ENCODE peak calls at places on chromosomes 2 and 18, in ten cellular contexts. A, Q, P, N, S, F, K, Z, D and G are unnamed samples.
A peak's percentile ranks its signal among the peaks of the same experiment; 100 is the strongest.

GRCh38 chr2:188328419-188328818 is 36.7 kb downstream of the GULP1 start:
- DNase-seq in F (no peak), N (no peak), S (no peak), A (no peak), Z (no peak), K (no peak), P (no peak), Q (no peak), D (no peak), G (no peak)

GRCh38 chr2:53028259-53028658 is 739.3 kb upstream of the CHAC2 start:
- DNase-seq in N (no peak), P (no peak), F (no peak), S (no peak), K (no peak), D (no peak), Q (no peak), Z (no peak), A (no peak), G (no peak)

GRCh38 chr2:71006955-71007799 is 12.5 kb upstream of the TEX261 start:
- DNase-seq in N (no peak), Q (no peak), S (no peak), Z (no peak), F (peak; percentile 42), K (peak; percentile 4), P (peak; percentile 69), A (no peak), D (no peak), G (peak; percentile 88)

GRCh38 chr18:27185025-27185763 is at the start of gene CHST9:
- DNase-seq in Z (peak; percentile 27), N (no peak), A (peak; percentile 80), F (no peak), S (peak; percentile 82), K (no peak), P (no peak), D (no peak), Q (no peak), G (no peak)

GRCh38 chr2:212811036-212811805 is 272.6 kb upstream of the ERBB4 start:
- DNase-seq in D (no peak), Z (no peak), Q (no peak), P (no peak), N (no peak), A (no peak), S (no peak), K (no peak), F (no peak), G (no peak)

GRCh38 chr18:78637442-78638402 is 341.9 kb upstream of the SALL3 start:
- DNase-seq in K (no peak), D (no peak), F (no peak), S (no peak), Z (no peak), N (no peak), P (no peak), Q (no peak), A (no peak), G (no peak)

GRCh38 chr2:223563462-223563861 is 38.7 kb downstream of the SCG2 start:
- DNase-seq in P (peak; percentile 69), Q (no peak), F (no peak), A (no peak), Z (no peak), K (peak; percentile 4), D (no peak), S (peak; percentile 14), N (no peak), G (no peak)

GRCh38 chr2:207617011-207617671 is 8.1 kb downstream of the METTL21A start:
- DNase-seq in D (no peak), K (no peak), Z (no peak), Q (no peak), S (no peak), P (no peak), F (no peak), A (peak; percentile 29), N (no peak), G (no peak)

GRCh38 chr2:234763051-234763909 is 188.5 kb upstream of the SH3BP4 start:
- DNase-seq in S (no peak), N (no peak), F (no peak), Z (no peak), P (peak; percentile 86), D (no peak), A (no peak), K (no peak), Q (no peak), G (no peak)

GRCh38 chr18:45167109-45167551 is 448.1 kb upstream of the SLC14A2 start:
- DNase-seq in N (peak; percentile 29), K (no peak), Q (no peak), S (no peak), P (no peak), D (no peak), F (no peak), Z (no peak), A (no peak), G (no peak)

GRCh38 chr18:70228546-70228945 is 23.1 kb upstream of the RTTN start:
- DNase-seq in K (no peak), N (no peak), Q (no peak), F (no peak), P (no peak), S (no peak), Z (no peak), A (no peak), D (no peak), G (no peak)

GRCh38 chr2:134146620-134147019 is 107.3 kb upstream of the MGAT5 start:
- DNase-seq in D (no peak), S (no peak), P (no peak), F (no peak), A (no peak), Q (no peak), K (no peak), Z (peak; percentile 51), N (no peak), G (no peak)

GRCh38 chr2:64338910-64339500 is 115.0 kb upstream of the LGALSL start:
- DNase-seq in Z (no peak), K (no peak), S (no peak), P (no peak), Q (no peak), N (no peak), F (no peak), A (no peak), D (no peak), G (no peak)

GRCh38 chr2:239264838-239265651 is 135.8 kb downstream of the HDAC4 start:
- DNase-seq in A (no peak), F (peak; percentile 78), K (peak; percentile 56), S (no peak), P (no peak), Z (peak; percentile 26), D (no peak), Q (peak; percentile 76), N (peak; percentile 42), G (no peak)

GRCh38 chr2:191270303-191271178 is 25.3 kb downstream of the MYO1B start:
- DNase-seq in P (no peak), S (no peak), A (no peak), Z (no peak), F (no peak), Q (no peak), N (no peak), K (no peak), D (no peak), G (no peak)

GRCh38 chr2:120367649-120368048 is 21.7 kb downstream of the INHBB start:
- DNase-seq in Q (no peak), K (no peak), A (no peak), P (no peak), N (no peak), F (no peak), Z (no peak), D (no peak), S (no peak), G (no peak)

GRCh38 chr18:29823671-29824070 is 1218.9 kb downstream of the DSC3 start:
- DNase-seq in Z (no peak), S (no peak), P (no peak), F (no peak), Q (no peak), K (no peak), A (no peak), N (no peak), D (no peak), G (no peak)

GRCh38 chr2:231526341-231527090 is 3.7 kb downstream of the NMUR1 start:
- DNase-seq in K (no peak), P (no peak), Z (no peak), N (no peak), A (no peak), Q (peak; percentile 49), F (no peak), S (no peak), D (no peak), G (no peak)

GRCh38 chr2:46574457-46575354 is 95.3 kb downstream of the TMEM247 start:
- DNase-seq in S (no peak), A (no peak), Z (no peak), N (no peak), Q (no peak), D (peak; percentile 51), P (no peak), K (no peak), F (no peak), G (no peak)

GRCh38 chr2:237968048-237968862 is 1.4 kb downstream of the UBE2F start:
- DNase-seq in F (no peak), Q (peak; percentile 72), P (peak; percentile 35), N (peak; percentile 40), K (no peak), A (no peak), D (peak; percentile 82), S (peak; percentile 59), Z (no peak), G (no peak)

GRCh38 chr2:98601532-98602132 is 6.7 kb downstream of the COA5 start:
- DNase-seq in P (peak; percentile 69), A (no peak), K (peak; percentile 31), Z (no peak), N (no peak), S (peak; percentile 65), D (no peak), F (no peak), Q (no peak), G (peak; percentile 78)

GRCh38 chr2:172335731-172336130 is 91.7 kb upstream of the ITGA6 start:
- DNase-seq in F (no peak), Z (no peak), S (no peak), K (no peak), P (no peak), D (no peak), N (peak; percentile 80), A (no peak), Q (no peak), G (no peak)
- TF ChIP-seq CTCF in F (no peak), Z (no peak), S (no peak), K (no peak), P (no peak), D (no peak), N (no peak), A (no peak), Q (no peak), G (no peak)

GRCh38 chr18:11887305-11888262 is 20.5 kb downstream of the MPPE1 start:
- DNase-seq in Q (no peak), Z (no peak), K (no peak), D (no peak), S (no peak), P (peak; percentile 60), A (no peak), F (peak; percentile 10), N (peak; percentile 39), G (no peak)
- TF ChIP-seq EP300 in Q (no peak), Z (no peak), K (no peak), D (no peak), S (no peak), P (no peak), A (no peak), F (no peak), N (no peak), G (no peak)

GRCh38 chr2:99662761-99663341 is 173.0 kb upstream of the REV1 start:
- DNase-seq in N (no peak), D (no peak), Q (no peak), K (no peak), P (no peak), A (no peak), F (no peak), Z (no peak), S (no peak), G (no peak)
- TF ChIP-seq POLR2AphosphoS5 in N (no peak), D (no peak), Q (peak; percentile 54), K (no peak), P (no peak), A (no peak), F (no peak), Z (no peak), S (no peak), G (no peak)

GRCh38 chr2:168443818-168444217 is 12.3 kb upstream of the CERS6 start:
- DNase-seq in K (no peak), D (no peak), F (no peak), Q (no peak), P (no peak), Z (no peak), N (no peak), S (no peak), A (no peak), G (no peak)
- TF ChIP-seq CTCF in K (no peak), D (no peak), F (no peak), Q (no peak), P (peak; percentile 49), Z (no peak), N (no peak), S (no peak), A (peak; percentile 39), G (no peak)